ENCODE peak calls at places on chromosome 21, in six cellular contexts. S, N, V, A, P and T are unnamed samples.
A peak's percentile ranks its signal among the peaks of the same experiment; 100 is the strongest.

GRCh38 chr21:38852278-38852677 is 46.5 kb downstream of the ETS2 start:
- DNase-seq in S (no peak), N (no peak), V (no peak), A (no peak), P (no peak), T (no peak)

GRCh38 chr21:15141236-15141970 is 76.6 kb upstream of the NRIP1 start:
- DNase-seq in S (no peak), N (peak; percentile 23), V (no peak), A (peak; percentile 44), P (no peak), T (peak; percentile 59)

GRCh38 chr21:31781737-31782136 is 49.8 kb upstream of the SCAF4 start:
- DNase-seq in S (no peak), N (peak; percentile 15), V (peak; percentile 23), A (peak; percentile 84), P (no peak), T (no peak)

GRCh38 chr21:25891596-25891995 is 156.8 kb downstream of the GABPA start:
- DNase-seq in S (no peak), N (no peak), V (no peak), A (peak; percentile 27), P (no peak), T (peak; percentile 7)

GRCh38 chr21:38263493-38263892 is 6.7 kb downstream of the KCNJ15 start:
- DNase-seq in S (no peak), N (no peak), V (peak; percentile 66), A (no peak), P (no peak), T (no peak)

GRCh38 chr21:34890724-34891609 is 158.1 kb downstream of the RUNX1 start:
- DNase-seq in S (no peak), N (no peak), V (peak; percentile 57), A (no peak), P (no peak), T (no peak)

GRCh38 chr21:32346951-32347350 is 45.9 kb downstream of the URB1 start:
- DNase-seq in S (no peak), N (no peak), V (no peak), A (no peak), P (no peak), T (no peak)

GRCh38 chr21:46082638-46083270 is 15.2 kb upstream of the COL6A2 start:
- DNase-seq in S (no peak), N (no peak), V (peak; percentile 47), A (no peak), P (no peak), T (no peak)